ENCODE peak calls at places on chromosomes 11 and 22, in nine cellular contexts. One of them, this sample, is unnamed.

GRCh38 chr11:124865181-124865901 is at the start of gene ROBO3:
- DNase-seq in H54: no peak
- DNase-seq in lung: no peak
- DNase-seq in GM04503: no peak
- DNase-seq in cardiac fibroblast: no peak
- DNase-seq in SK-N-SH: peak; percentile 62
- DNase-seq in CD4-positive, alpha-beta T cell: no peak
- DNase-seq in tibial artery: no peak
- DNase-seq in NCI-H1694 treated with DMSO at 0.1 percent for 48 hours: no peak
- DNase-seq in this sample: no peak

GRCh38 chr11:87265132-87265531 is 227.4 kb downstream of the TMEM135 start:
- DNase-seq in GM04503: peak; percentile 11
- DNase-seq in NCI-H1694 treated with DMSO at 0.1 percent for 48 hours: no peak
- DNase-seq in lung: no peak
- DNase-seq in cardiac fibroblast: peak; percentile 53
- DNase-seq in CD4-positive, alpha-beta T cell: no peak
- DNase-seq in tibial artery: no peak
- DNase-seq in H54: no peak
- DNase-seq in SK-N-SH: no peak
- DNase-seq in this sample: peak; percentile 77

GRCh38 chr11:89021339-89021738 is 44.4 kb downstream of the GRM5 start:
- DNase-seq in GM04503: no peak
- DNase-seq in tibial artery: no peak
- DNase-seq in SK-N-SH: no peak
- DNase-seq in CD4-positive, alpha-beta T cell: no peak
- DNase-seq in NCI-H1694 treated with DMSO at 0.1 percent for 48 hours: no peak
- DNase-seq in cardiac fibroblast: no peak
- DNase-seq in lung: no peak
- DNase-seq in H54: no peak
- DNase-seq in this sample: no peak

GRCh38 chr11:272195-272930 is 5.8 kb upstream of the NLRP6 start:
- DNase-seq in GM04503: no peak
- DNase-seq in SK-N-SH: no peak
- DNase-seq in H54: no peak
- DNase-seq in cardiac fibroblast: no peak
- DNase-seq in NCI-H1694 treated with DMSO at 0.1 percent for 48 hours: no peak
- DNase-seq in CD4-positive, alpha-beta T cell: no peak
- DNase-seq in lung: no peak
- DNase-seq in tibial artery: no peak
- DNase-seq in this sample: no peak

GRCh38 chr11:107293677-107294344 is 163.8 kb downstream of the CWF19L2 start:
- DNase-seq in GM04503: no peak
- DNase-seq in H54: no peak
- DNase-seq in lung: no peak
- DNase-seq in cardiac fibroblast: no peak
- DNase-seq in CD4-positive, alpha-beta T cell: no peak
- DNase-seq in NCI-H1694 treated with DMSO at 0.1 percent for 48 hours: no peak
- DNase-seq in tibial artery: no peak
- DNase-seq in SK-N-SH: no peak
- DNase-seq in this sample: no peak

GRCh38 chr22:19419464-19420178 is 11.9 kb downstream of the HIRA start:
- DNase-seq in SK-N-SH: no peak
- DNase-seq in lung: no peak
- DNase-seq in GM04503: no peak
- DNase-seq in CD4-positive, alpha-beta T cell: no peak
- DNase-seq in cardiac fibroblast: peak; percentile 15
- DNase-seq in NCI-H1694 treated with DMSO at 0.1 percent for 48 hours: no peak
- DNase-seq in H54: no peak
- DNase-seq in tibial artery: no peak
- DNase-seq in this sample: no peak

GRCh38 chr22:32897400-32897799 is 95.9 kb downstream of the TIMP3 start:
- DNase-seq in cardiac fibroblast: peak; percentile 22
- DNase-seq in NCI-H1694 treated with DMSO at 0.1 percent for 48 hours: no peak
- DNase-seq in GM04503: peak; percentile 36
- DNase-seq in CD4-positive, alpha-beta T cell: no peak
- DNase-seq in lung: no peak
- DNase-seq in SK-N-SH: no peak
- DNase-seq in H54: no peak
- DNase-seq in tibial artery: no peak
- DNase-seq in this sample: no peak

GRCh38 chr11:64742087-64742939 is 1.6 kb downstream of the RASGRP2 start:
- DNase-seq in cardiac fibroblast: no peak
- DNase-seq in tibial artery: no peak
- DNase-seq in CD4-positive, alpha-beta T cell: no peak
- DNase-seq in H54: no peak
- DNase-seq in GM04503: no peak
- DNase-seq in SK-N-SH: no peak
- DNase-seq in NCI-H1694 treated with DMSO at 0.1 percent for 48 hours: no peak
- DNase-seq in lung: no peak
- DNase-seq in this sample: no peak

GRCh38 chr22:30591191-30591587 is 521 bp downstream of the PES1 start:
- DNase-seq in H54: no peak
- DNase-seq in NCI-H1694 treated with DMSO at 0.1 percent for 48 hours: no peak
- DNase-seq in tibial artery: no peak
- DNase-seq in cardiac fibroblast: peak; percentile 59
- DNase-seq in CD4-positive, alpha-beta T cell: no peak
- DNase-seq in GM04503: no peak
- DNase-seq in lung: no peak
- DNase-seq in SK-N-SH: no peak
- DNase-seq in this sample: no peak

GRCh38 chr22:36409911-36410756 is 22.4 kb upstream of the MYH9 start:
- DNase-seq in H54: no peak
- DNase-seq in SK-N-SH: no peak
- DNase-seq in CD4-positive, alpha-beta T cell: peak; percentile 49
- DNase-seq in GM04503: no peak
- DNase-seq in cardiac fibroblast: no peak
- DNase-seq in lung: peak; percentile 95
- DNase-seq in NCI-H1694 treated with DMSO at 0.1 percent for 48 hours: no peak
- DNase-seq in tibial artery: peak; percentile 57
- DNase-seq in this sample: no peak

GRCh38 chr22:30246962-30247376 is 410 bp upstream of the LIF start:
- DNase-seq in tibial artery: no peak
- DNase-seq in NCI-H1694 treated with DMSO at 0.1 percent for 48 hours: no peak
- DNase-seq in SK-N-SH: peak; percentile 53
- DNase-seq in CD4-positive, alpha-beta T cell: no peak
- DNase-seq in H54: no peak
- DNase-seq in lung: no peak
- DNase-seq in cardiac fibroblast: no peak
- DNase-seq in GM04503: no peak
- DNase-seq in this sample: no peak

GRCh38 chr11:12235549-12235944 is 125.2 kb downstream of the MICAL2 start:
- DNase-seq in cardiac fibroblast: no peak
- DNase-seq in NCI-H1694 treated with DMSO at 0.1 percent for 48 hours: peak; percentile 89
- DNase-seq in H54: no peak
- DNase-seq in SK-N-SH: no peak
- DNase-seq in lung: no peak
- DNase-seq in GM04503: no peak
- DNase-seq in tibial artery: no peak
- DNase-seq in CD4-positive, alpha-beta T cell: no peak
- DNase-seq in this sample: no peak

GRCh38 chr22:50720861-50721844 is 16.9 kb upstream of the ACR start:
- DNase-seq in tibial artery: no peak
- DNase-seq in SK-N-SH: peak; percentile 45
- DNase-seq in lung: no peak
- DNase-seq in CD4-positive, alpha-beta T cell: no peak
- DNase-seq in NCI-H1694 treated with DMSO at 0.1 percent for 48 hours: no peak
- DNase-seq in GM04503: no peak
- DNase-seq in H54: no peak
- DNase-seq in cardiac fibroblast: no peak
- DNase-seq in this sample: no peak

GRCh38 chr11:7098235-7098832 is 9.5 kb downstream of the RBMXL2 start:
- DNase-seq in lung: no peak
- DNase-seq in tibial artery: no peak
- DNase-seq in cardiac fibroblast: peak; percentile 72
- DNase-seq in H54: peak; percentile 40
- DNase-seq in CD4-positive, alpha-beta T cell: no peak
- DNase-seq in SK-N-SH: peak; percentile 55
- DNase-seq in NCI-H1694 treated with DMSO at 0.1 percent for 48 hours: peak; percentile 19
- DNase-seq in GM04503: peak; percentile 7
- DNase-seq in this sample: peak; percentile 38

GRCh38 chr11:134536677-134537076 is 124.6 kb upstream of the B3GAT1 start:
- DNase-seq in CD4-positive, alpha-beta T cell: no peak
- DNase-seq in H54: no peak
- DNase-seq in NCI-H1694 treated with DMSO at 0.1 percent for 48 hours: no peak
- DNase-seq in SK-N-SH: no peak
- DNase-seq in lung: no peak
- DNase-seq in tibial artery: no peak
- DNase-seq in cardiac fibroblast: no peak
- DNase-seq in GM04503: no peak
- DNase-seq in this sample: no peak

GRCh38 chr11:70233511-70233919 is 30.4 kb downstream of the FADD start:
- DNase-seq in lung: no peak
- DNase-seq in CD4-positive, alpha-beta T cell: no peak
- DNase-seq in tibial artery: no peak
- DNase-seq in GM04503: no peak
- DNase-seq in H54: peak; percentile 75
- DNase-seq in NCI-H1694 treated with DMSO at 0.1 percent for 48 hours: no peak
- DNase-seq in SK-N-SH: no peak
- DNase-seq in cardiac fibroblast: peak; percentile 97
- DNase-seq in this sample: peak; percentile 38

GRCh38 chr11:112294688-112295340 is 34.2 kb upstream of the PLET1 start:
- DNase-seq in CD4-positive, alpha-beta T cell: no peak
- DNase-seq in cardiac fibroblast: no peak
- DNase-seq in H54: no peak
- DNase-seq in SK-N-SH: no peak
- DNase-seq in GM04503: no peak
- DNase-seq in tibial artery: no peak
- DNase-seq in lung: no peak
- DNase-seq in NCI-H1694 treated with DMSO at 0.1 percent for 48 hours: no peak
- DNase-seq in this sample: no peak

GRCh38 chr11:17528181-17528691 is 16.0 kb downstream of the USH1C start:
- DNase-seq in tibial artery: no peak
- DNase-seq in H54: peak; percentile 82
- DNase-seq in lung: peak; percentile 35
- DNase-seq in cardiac fibroblast: peak; percentile 59
- DNase-seq in SK-N-SH: peak; percentile 88
- DNase-seq in NCI-H1694 treated with DMSO at 0.1 percent for 48 hours: peak; percentile 12
- DNase-seq in CD4-positive, alpha-beta T cell: peak; percentile 17
- DNase-seq in GM04503: no peak
- DNase-seq in this sample: peak; percentile 21

GRCh38 chr11:34977039-34977906 is 60.9 kb downstream of the PDHX start:
- DNase-seq in cardiac fibroblast: peak; percentile 90
- DNase-seq in NCI-H1694 treated with DMSO at 0.1 percent for 48 hours: no peak
- DNase-seq in tibial artery: no peak
- DNase-seq in GM04503: peak; percentile 37
- DNase-seq in SK-N-SH: no peak
- DNase-seq in H54: no peak
- DNase-seq in CD4-positive, alpha-beta T cell: no peak
- DNase-seq in lung: no peak
- DNase-seq in this sample: peak; percentile 42

GRCh38 chr22:32932176-32932575 is 126.0 kb downstream of the SYN3 start:
- DNase-seq in lung: no peak
- DNase-seq in cardiac fibroblast: peak; percentile 11
- DNase-seq in NCI-H1694 treated with DMSO at 0.1 percent for 48 hours: no peak
- DNase-seq in SK-N-SH: no peak
- DNase-seq in GM04503: peak; percentile 31
- DNase-seq in H54: no peak
- DNase-seq in tibial artery: no peak
- DNase-seq in CD4-positive, alpha-beta T cell: no peak
- DNase-seq in this sample: peak; percentile 21

GRCh38 chr11:30917859-30918478 is 331.8 kb upstream of the MPPED2 start:
- DNase-seq in cardiac fibroblast: peak; percentile 69
- DNase-seq in lung: no peak
- DNase-seq in H54: no peak
- DNase-seq in GM04503: no peak
- DNase-seq in CD4-positive, alpha-beta T cell: no peak
- DNase-seq in tibial artery: no peak
- DNase-seq in NCI-H1694 treated with DMSO at 0.1 percent for 48 hours: peak; percentile 69
- DNase-seq in SK-N-SH: peak; percentile 36
- DNase-seq in this sample: peak; percentile 63

GRCh38 chr11:26830757-26831156 is 108.9 kb upstream of the SLC5A12 start:
- DNase-seq in NCI-H1694 treated with DMSO at 0.1 percent for 48 hours: no peak
- DNase-seq in SK-N-SH: no peak
- DNase-seq in CD4-positive, alpha-beta T cell: no peak
- DNase-seq in H54: no peak
- DNase-seq in tibial artery: no peak
- DNase-seq in GM04503: no peak
- DNase-seq in lung: no peak
- DNase-seq in cardiac fibroblast: peak; percentile 13
- DNase-seq in this sample: no peak

GRCh38 chr11:37141707-37142106 is 543.7 kb upstream of the RAG2 start:
- DNase-seq in CD4-positive, alpha-beta T cell: no peak
- DNase-seq in lung: no peak
- DNase-seq in H54: no peak
- DNase-seq in cardiac fibroblast: no peak
- DNase-seq in GM04503: no peak
- DNase-seq in NCI-H1694 treated with DMSO at 0.1 percent for 48 hours: no peak
- DNase-seq in tibial artery: no peak
- DNase-seq in SK-N-SH: no peak
- DNase-seq in this sample: no peak

GRCh38 chr11:72576196-72576595 is 98.0 kb downstream of the PDE2A start:
- DNase-seq in H54: no peak
- DNase-seq in lung: no peak
- DNase-seq in tibial artery: no peak
- DNase-seq in SK-N-SH: no peak
- DNase-seq in GM04503: no peak
- DNase-seq in NCI-H1694 treated with DMSO at 0.1 percent for 48 hours: no peak
- DNase-seq in CD4-positive, alpha-beta T cell: no peak
- DNase-seq in cardiac fibroblast: no peak
- DNase-seq in this sample: no peak

GRCh38 chr11:118533769-118534729 is 3.1 kb downstream of the TMEM25 start:
- DNase-seq in tibial artery: no peak
- DNase-seq in NCI-H1694 treated with DMSO at 0.1 percent for 48 hours: no peak
- DNase-seq in cardiac fibroblast: no peak
- DNase-seq in lung: no peak
- DNase-seq in GM04503: no peak
- DNase-seq in SK-N-SH: no peak
- DNase-seq in H54: no peak
- DNase-seq in CD4-positive, alpha-beta T cell: no peak
- DNase-seq in this sample: peak; percentile 56

This sample was measured in foreskin melanocyte.